ENCODE peak calls at places on chromosomes 1 and 21, in seven cellular contexts. C is GM12878, I is K562, T is HepG2, B is SK-N-SH, A is HCT116, P is H1. F is an unnamed sample.

GRCh38 chr1:177032434-177032833 is 132.1 kb downstream of the ASTN1 start:
- DNase-seq in C (no peak), B (no peak), A (no peak), P (no peak), T (no peak), I (no peak), F (no peak)

GRCh38 chr1:208183977-208184901 is 59.9 kb downstream of the PLXNA2 start:
- DNase-seq in I (peak), T (peak), P (no peak), B (no peak), C (no peak), A (peak), F (no peak)

GRCh38 chr1:36108314-36108713 is 16.7 kb downstream of the COL8A2 start:
- DNase-seq in P (no peak), T (no peak), C (no peak), A (no peak), I (no peak), B (no peak), F (no peak)

GRCh38 chr1:112855152-112855836 is 100.7 kb downstream of the SLC16A1 start:
- DNase-seq in A (no peak), T (no peak), B (no peak), C (no peak), I (no peak), P (no peak), F (no peak)

GRCh38 chr21:17829472-17829871 is 10.3 kb upstream of the C21orf91 start:
- DNase-seq in T (no peak), A (no peak), B (no peak), P (no peak), I (no peak), C (no peak), F (no peak)

GRCh38 chr1:219699870-219700269 is 87.0 kb upstream of the ZC3H11B start:
- DNase-seq in I (no peak), P (no peak), B (no peak), T (no peak), A (no peak), C (no peak), F (no peak)

GRCh38 chr1:176691251-176692228 is 228.6 kb downstream of the PAPPA2 start:
- DNase-seq in I (peak), P (no peak), C (peak), B (peak), T (peak), A (peak), F (peak)

GRCh38 chr1:228964178-228964819 is 229.0 kb downstream of the RHOU start:
- DNase-seq in T (peak), P (no peak), C (no peak), B (no peak), A (no peak), I (no peak), F (peak)

GRCh38 chr1:24018611-24019580 is 38.8 kb upstream of the SRSF10 start:
- DNase-seq in B (peak), A (peak), I (peak), P (peak), C (no peak), T (peak), F (peak)

GRCh38 chr1:212234431-212235298 is 50.5 kb upstream of the PPP2R5A start:
- DNase-seq in B (peak), C (no peak), A (peak), P (no peak), T (peak), I (peak), F (peak)

GRCh38 chr1:155479205-155479604 is 83.4 kb downstream of the ASH1L start:
- DNase-seq in A (no peak), B (no peak), C (no peak), P (no peak), I (no peak), T (no peak), F (no peak)

GRCh38 chr1:1122981-1123480 is 7.1 kb upstream of the C1orf159 start:
- DNase-seq in A (no peak), P (peak), C (no peak), T (peak), I (no peak), B (peak), F (no peak)

GRCh38 chr1:89166705-89167104 is 9.1 kb downstream of the GBP7 start:
- DNase-seq in A (no peak), T (no peak), B (no peak), P (no peak), C (no peak), I (no peak), F (no peak)

GRCh38 chr1:115211071-115211745 is 121.9 kb upstream of the TSPAN2 start:
- DNase-seq in C (no peak), T (no peak), I (no peak), A (no peak), B (no peak), P (no peak), F (no peak)

GRCh38 chr1:53807916-53808315 is 30.2 kb downstream of the NDC1 start:
- DNase-seq in I (no peak), B (no peak), A (no peak), T (no peak), C (no peak), P (no peak), F (no peak)

GRCh38 chr1:998905-999796 is 746 bp downstream of the HES4 start:
- DNase-seq in T (no peak), B (peak), C (no peak), P (peak), A (no peak), I (peak), F (no peak)

GRCh38 chr1:177897601-177898376 is 72.1 kb downstream of the SEC16B start:
- DNase-seq in I (no peak), B (peak), A (no peak), T (no peak), P (no peak), C (no peak), F (no peak)

GRCh38 chr1:29398431-29398830 is 162.1 kb downstream of the PTPRU start:
- DNase-seq in T (no peak), B (no peak), C (no peak), A (no peak), P (no peak), I (no peak), F (no peak)

GRCh38 chr21:43343992-43344886 is 82.7 kb downstream of the SIK1 start:
- DNase-seq in A (no peak), C (no peak), T (no peak), I (no peak), B (no peak), P (no peak), F (no peak)

GRCh38 chr1:10906866-10907519 is 105.5 kb upstream of the TARDBP start:
- DNase-seq in P (no peak), C (no peak), A (no peak), T (no peak), B (no peak), I (no peak), F (no peak)

GRCh38 chr1:176694713-176695112 is 231.7 kb downstream of the PAPPA2 start:
- DNase-seq in B (no peak), P (no peak), A (no peak), I (no peak), T (no peak), C (no peak), F (no peak)

GRCh38 chr1:155893389-155894142 is 17.6 kb downstream of the RIT1 start:
- DNase-seq in T (peak), C (no peak), A (peak), B (no peak), P (no peak), I (peak), F (peak)

DNA sequence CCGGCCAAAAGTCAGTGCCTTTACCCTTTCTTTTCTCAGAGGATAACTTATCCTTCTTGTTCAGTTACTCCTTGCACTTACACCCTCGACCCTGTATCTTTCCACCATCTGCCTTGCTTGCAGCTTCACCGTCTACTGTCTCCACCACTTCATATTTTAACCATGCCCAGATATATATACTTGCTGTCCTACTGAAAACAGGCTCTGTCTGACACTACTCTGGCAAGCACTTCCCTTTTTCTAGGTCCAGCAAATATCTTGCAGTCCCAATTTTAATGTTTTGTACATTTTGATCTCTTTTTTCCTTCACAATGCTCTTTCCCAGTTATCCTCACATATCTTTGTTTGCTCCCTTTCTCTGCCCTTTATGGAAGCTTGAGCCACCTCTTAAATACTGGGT is 308.6 kb downstream of the TPR start:
- DNase-seq in C (no peak), T (no peak), B (no peak), A (no peak), P (no peak), I (no peak), F (no peak)
- TF ChIP-seq SIN3A in C (no peak), T (no peak), B (no peak), A (no peak), P (no peak), I (no peak), F (no peak)

DNA sequence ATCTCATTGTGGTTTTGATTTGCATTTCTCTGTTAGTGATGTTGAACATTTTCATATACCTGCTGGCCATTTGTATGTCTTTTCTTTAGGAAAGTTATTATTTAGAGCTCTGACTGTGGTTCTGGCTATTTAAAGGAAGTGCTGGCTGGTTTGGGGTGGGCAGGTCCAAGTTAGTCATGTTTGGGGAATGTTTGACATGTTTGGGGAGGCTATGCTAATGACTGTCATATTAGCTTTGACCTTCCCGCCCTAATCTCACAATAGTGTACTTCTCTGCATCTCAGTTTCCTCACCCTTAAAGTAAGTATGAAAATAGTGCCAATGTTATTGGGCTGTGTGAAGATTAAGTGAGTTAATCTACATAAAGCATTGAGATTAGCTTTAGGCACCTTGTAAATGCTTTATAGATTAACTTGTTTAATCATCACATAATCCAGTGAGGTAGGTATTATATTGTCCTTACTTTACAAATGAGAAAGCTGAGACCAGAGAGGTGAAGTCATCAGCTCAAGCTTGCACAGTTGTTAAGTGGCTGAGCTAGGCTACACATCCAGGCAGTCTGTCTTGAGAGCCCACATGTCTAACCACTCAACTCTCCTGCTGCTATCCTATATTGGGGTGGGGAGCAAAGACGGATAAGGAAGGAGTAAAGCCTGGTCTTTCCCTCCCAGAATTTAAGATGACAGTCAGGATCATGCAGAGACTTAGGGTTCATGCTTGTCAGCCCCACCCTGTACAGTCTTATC is 22.7 kb upstream of the CRNN start:
- DNase-seq in A (no peak), B (no peak), T (no peak), C (no peak), I (no peak), P (no peak), F (no peak)
- H3K27ac ChIP-seq in A (no peak), B (no peak), T (no peak), C (no peak), I (no peak), P (no peak), F (no peak)

DNA sequence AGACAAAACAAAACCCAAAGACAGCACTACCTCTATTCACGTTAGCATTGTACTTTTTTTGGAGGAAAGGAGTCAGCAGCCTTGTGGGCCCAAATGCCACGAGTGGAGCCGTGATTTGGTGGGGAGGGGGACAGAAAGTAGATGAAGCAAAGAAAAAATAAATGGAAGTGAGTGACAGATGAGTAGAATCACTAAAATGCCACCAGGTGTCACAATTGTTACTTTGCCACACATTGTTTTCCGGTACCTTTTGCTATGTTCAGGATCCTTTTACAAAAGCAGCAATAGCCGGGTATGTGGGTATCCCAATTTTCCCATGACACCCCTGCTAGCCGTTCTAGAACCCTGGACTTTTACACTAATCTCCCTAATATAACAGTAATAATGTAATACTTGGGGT is 85.0 kb upstream of the AK4 start:
- DNase-seq in T (peak), P (no peak), I (no peak), B (no peak), A (no peak), C (no peak), F (no peak)
- TF ChIP-seq CTCF in T (peak), P (no peak), I (peak), B (peak), A (peak), C (no peak), F (peak)

DNA sequence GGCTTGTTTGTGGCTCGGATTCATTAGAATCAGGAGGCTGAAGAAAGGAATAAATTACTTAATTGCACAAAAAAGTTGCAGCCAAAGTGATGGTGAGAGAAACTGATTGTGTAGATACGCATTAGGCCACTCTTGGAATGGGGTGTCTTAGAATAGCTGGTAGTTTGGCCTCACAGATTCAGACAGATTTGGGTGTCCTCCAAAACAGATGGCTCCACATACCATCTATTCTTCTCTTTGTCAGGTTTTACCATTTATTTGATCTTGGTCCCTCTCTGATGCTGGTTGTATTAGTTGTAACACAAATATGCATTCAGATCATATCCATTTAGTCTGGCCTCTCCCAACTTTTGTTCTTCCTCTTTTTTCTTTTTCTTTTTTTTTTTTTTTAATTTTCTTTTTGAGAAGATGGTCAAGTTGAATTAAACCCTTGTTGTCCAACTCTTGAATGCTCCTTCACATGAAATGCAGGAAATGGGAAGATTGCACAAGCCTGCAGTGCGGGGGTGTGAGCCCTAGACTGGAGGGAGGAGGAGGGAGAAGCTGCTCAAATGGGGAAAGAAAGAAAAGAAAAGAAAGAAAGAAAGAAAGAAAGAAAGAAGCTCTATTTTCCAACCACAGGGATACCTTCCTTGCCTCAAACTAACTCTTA is 275.8 kb downstream of the RPS6KC1 start:
- DNase-seq in A (no peak), I (no peak), P (no peak), T (no peak), C (no peak), B (no peak), F (no peak)
- TF ChIP-seq SIN3A in A (no peak), I (no peak), P (no peak), T (no peak), C (no peak), B (no peak), F (no peak)

GRCh38 chr1:245298781-245299180 is 144.0 kb downstream of the KIF26B start:
- DNase-seq in B (peak), I (no peak), P (no peak), T (no peak), C (no peak), A (no peak), F (no peak)
- H3K27ac ChIP-seq in B (peak), I (no peak), P (no peak), T (no peak), C (no peak), A (no peak), F (no peak)

F was measured in Panc1.